ENCODE peak calls at places on chromosomes 16 and 17, in ten cellular contexts. T is neural crest cell; F is fibroblast of pulmonary artery; N is heart right ventricle; O is GM10248; P is tibial nerve; W is Calu3; M is RWPE1; J is CD8-positive, alpha-beta T cell; C is MM.1S. Z is an unnamed sample.

GRCh38 chr16:49347476-49347875 is 26.1 kb upstream of the C16orf78 start:
- DNase-seq in P (no peak), C (no peak), O (no peak), N (no peak), T (no peak), M (no peak), W (no peak), F (no peak), J (no peak), Z (no peak)

GRCh38 chr17:53101706-53102105 is 721.0 kb upstream of the KIF2B start:
- DNase-seq in P (no peak), O (no peak), W (no peak), M (no peak), T (no peak), J (no peak), F (no peak), N (no peak), C (peak; percentile 73), Z (no peak)

GRCh38 chr17:17167356-17167755 is 38.8 kb downstream of the PLD6 start:
- DNase-seq in T (no peak), W (no peak), P (no peak), F (no peak), N (no peak), C (no peak), J (no peak), O (no peak), M (no peak), Z (no peak)

GRCh38 chr17:82489851-82490511 is 29.6 kb upstream of the FOXK2 start:
- DNase-seq in W (no peak), M (no peak), T (no peak), C (no peak), J (no peak), O (no peak), P (no peak), F (no peak), N (no peak), Z (no peak)

GRCh38 chr17:73956595-73957465 is 246.6 kb upstream of the RPL38 start:
- DNase-seq in C (peak; percentile 9), W (peak; percentile 68), O (peak; percentile 70), T (peak; percentile 82), M (peak; percentile 34), J (peak; percentile 31), F (peak; percentile 7), P (no peak), N (peak; percentile 17), Z (no peak)

GRCh38 chr17:27518750-27519521 is 62.7 kb downstream of the KSR1 start:
- DNase-seq in F (no peak), T (no peak), J (no peak), P (no peak), C (no peak), O (no peak), W (no peak), N (no peak), M (peak; percentile 40), Z (no peak)

GRCh38 chr17:53749178-53749577 is 73.5 kb upstream of the KIF2B start:
- DNase-seq in N (no peak), P (no peak), J (no peak), T (no peak), F (peak; percentile 3), M (peak; percentile 23), W (peak; percentile 38), O (no peak), C (peak; percentile 77), Z (no peak)

GRCh38 chr16:79571065-79571697 is 29.4 kb downstream of the MAF start:
- DNase-seq in O (no peak), F (no peak), W (no peak), P (no peak), C (no peak), J (no peak), M (no peak), N (peak; percentile 26), T (no peak), Z (no peak)

DNA sequence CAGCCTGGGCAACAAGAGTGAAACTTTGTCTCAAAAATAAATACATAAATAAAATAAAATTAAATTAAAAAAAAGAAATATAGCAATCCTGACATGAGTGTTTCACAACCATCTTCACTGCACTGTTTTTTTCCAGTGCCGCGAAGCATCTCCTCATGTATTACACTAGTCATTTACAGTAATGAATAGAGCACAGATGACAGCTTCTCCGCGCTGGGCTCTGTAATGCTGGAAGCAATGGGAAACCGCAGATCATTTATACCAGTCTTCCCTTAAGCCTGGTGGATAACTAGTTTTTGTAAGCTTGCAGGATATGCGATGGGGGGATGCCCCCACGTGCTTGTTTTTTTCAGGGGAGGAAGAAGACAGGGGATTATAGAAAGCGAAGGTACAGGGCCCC is 86.9 kb downstream of the MYH13 start:
- DNase-seq in O (no peak), J (no peak), T (no peak), W (no peak), N (no peak), C (no peak), P (no peak), F (no peak), M (no peak), Z (no peak)
- TF ChIP-seq CTCF in O (no peak), J (no peak), T (no peak), W (no peak), N (no peak), C (no peak), P (no peak), F (no peak), M (no peak), Z (no peak)

GRCh38 chr17:33520404-33521032 is 227.4 kb upstream of the ASIC2 start:
- DNase-seq in W (peak; percentile 63), F (peak; percentile 41), T (peak; percentile 86), N (peak; percentile 35), P (no peak), J (peak; percentile 21), C (peak; percentile 34), M (peak; percentile 55), O (peak; percentile 73), Z (no peak)

GRCh38 chr17:33519692-33520091 is 226.6 kb upstream of the ASIC2 start:
- DNase-seq in M (no peak), O (no peak), P (no peak), F (no peak), N (no peak), T (no peak), W (no peak), C (no peak), J (no peak), Z (no peak)

GRCh38 chr17:33521784-33522183 is 228.7 kb upstream of the ASIC2 start:
- DNase-seq in M (peak; percentile 34), P (no peak), F (no peak), O (no peak), W (peak; percentile 45), N (no peak), J (no peak), C (no peak), T (no peak), Z (no peak)

GRCh38 chr17:33523577-33523981 is 230.5 kb upstream of the ASIC2 start:
- DNase-seq in O (no peak), W (no peak), M (no peak), F (peak; percentile 53), J (no peak), T (no peak), P (no peak), N (no peak), C (no peak), Z (no peak)

GRCh38 chr17:33522623-33523022 is 229.5 kb upstream of the ASIC2 start:
- DNase-seq in W (no peak), M (no peak), J (no peak), O (no peak), T (no peak), C (no peak), F (no peak), P (no peak), N (no peak), Z (no peak)
- TF ChIP-seq CTCF in W (no peak), M (no peak), J (no peak), O (no peak), T (no peak), C (no peak), F (no peak), P (no peak), N (no peak), Z (no peak)

DNA sequence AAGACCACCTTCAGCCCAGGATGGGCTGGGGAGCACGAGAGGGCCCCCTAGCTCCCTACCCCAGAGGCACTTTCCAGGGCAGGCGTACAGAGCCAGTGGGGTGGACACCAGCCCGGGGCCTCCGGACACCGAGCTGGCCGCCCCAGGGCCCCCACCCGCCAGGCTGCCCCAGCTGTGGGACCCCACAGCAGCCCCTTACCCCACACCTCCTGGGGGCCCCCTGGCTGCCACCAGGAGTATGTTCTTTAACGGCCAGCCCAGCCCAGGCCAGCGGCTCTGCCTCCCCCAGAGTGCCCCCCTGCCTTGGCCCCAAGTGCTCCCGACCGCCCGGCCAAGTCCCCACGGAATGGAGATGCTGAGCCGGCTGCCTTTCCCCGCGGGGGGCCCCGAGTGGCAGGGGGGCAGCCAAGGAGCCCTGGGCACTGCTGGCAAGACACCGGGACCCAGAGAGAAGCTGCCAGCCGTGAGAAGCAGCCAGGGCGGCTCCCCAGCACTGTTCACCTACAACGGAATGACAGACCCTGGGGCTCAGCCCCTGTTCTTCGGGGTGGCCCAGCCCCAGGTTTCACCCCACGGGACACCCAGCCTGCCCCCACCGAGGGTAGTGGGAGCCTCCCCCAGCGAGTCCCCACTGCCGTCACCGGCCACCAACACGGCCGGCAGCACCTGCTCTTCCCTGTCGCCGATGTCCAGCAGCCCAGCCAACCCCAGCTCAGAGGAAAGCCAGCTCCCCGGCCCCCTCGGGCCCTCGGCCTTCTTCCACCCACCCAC is 24.3 kb upstream of the ZFPM1 start:
- DNase-seq in T (no peak), C (no peak), O (no peak), W (no peak), M (no peak), P (no peak), N (no peak), F (no peak), J (no peak), Z (no peak)
- TF ChIP-seq CTCF in T (no peak), C (no peak), O (no peak), W (no peak), M (no peak), P (no peak), N (no peak), F (no peak), J (no peak), Z (peak; percentile 50)

DNA sequence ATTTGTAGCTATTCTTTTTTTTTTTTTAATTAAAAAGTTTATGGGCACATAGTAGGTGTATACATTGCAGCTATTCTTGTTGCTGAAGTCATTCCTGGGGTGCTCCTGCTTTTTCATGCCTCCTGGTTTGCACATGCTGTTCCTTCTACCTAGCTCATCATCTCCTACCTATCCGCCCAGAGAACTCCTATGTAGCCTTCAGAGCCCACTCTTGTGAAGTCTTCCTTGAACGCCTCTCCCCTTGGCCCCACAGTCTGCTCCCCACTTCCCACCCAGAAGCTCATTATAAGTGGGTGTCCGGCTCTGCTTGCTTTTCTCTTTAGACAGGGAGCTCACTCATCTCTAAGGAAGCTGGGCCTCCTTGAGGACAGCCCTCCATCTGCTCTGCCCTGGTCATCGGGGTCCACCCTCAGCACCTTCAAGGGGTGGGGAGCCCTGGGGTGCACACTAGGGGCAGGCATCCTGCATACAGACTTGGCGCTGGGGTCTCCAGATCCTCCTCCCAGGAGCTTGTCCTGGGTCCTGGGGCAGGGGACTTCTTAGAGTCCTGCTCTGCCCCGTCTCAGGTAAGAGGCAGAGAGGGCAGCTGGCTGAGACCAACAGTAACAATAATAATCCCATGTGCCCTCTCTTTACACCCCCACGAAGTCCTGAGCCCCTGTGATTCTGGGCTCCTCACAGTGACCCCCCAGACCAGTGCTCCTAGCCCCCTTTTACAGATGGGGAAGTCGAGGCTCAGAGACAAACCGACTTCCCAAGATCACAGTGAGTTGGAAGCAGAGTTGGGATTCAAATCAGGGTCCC is 3.5 kb upstream of the B9D1 start:
- DNase-seq in O (no peak), P (no peak), T (no peak), C (no peak), J (no peak), N (no peak), W (no peak), M (no peak), F (no peak), Z (no peak)
- TF ChIP-seq CTCF in O (no peak), P (no peak), T (no peak), C (no peak), J (no peak), N (no peak), W (no peak), M (no peak), F (no peak), Z (no peak)